ENCODE peak calls at places on chromosome 13, in eight cellular contexts. A is T-helper 17 cell, T is SK-N-MC, I is fibroblast of the aortic adventitia, Q is ovary, Y is DMS153, N is left ventricle myocardium inferior, V is SK-N-DZ. R is an unnamed sample.

GRCh38 chr13:94140027-94140426 is 339.5 kb downstream of the DCT start:
- DNase-seq in N (no peak), T (no peak), V (no peak), I (no peak), Q (no peak), A (no peak), Y (no peak), R (no peak)

GRCh38 chr13:40681341-40682051 is 15.1 kb upstream of the FOXO1 start:
- DNase-seq in T (no peak), A (no peak), V (no peak), I (peak; percentile 48), N (no peak), Y (no peak), Q (no peak), R (peak; percentile 28)

GRCh38 chr13:79258489-79258888 is 147.6 kb downstream of the RBM26 start:
- DNase-seq in Y (no peak), Q (no peak), T (no peak), I (no peak), V (no peak), N (no peak), A (no peak), R (no peak)

GRCh38 chr13:27038323-27038722 is 133.3 kb downstream of the USP12 start:
- DNase-seq in N (no peak), A (no peak), I (peak; percentile 83), T (no peak), V (no peak), Y (no peak), Q (no peak), R (no peak)

GRCh38 chr13:44576396-44577235 is 486 bp upstream of the TSC22D1 start:
- DNase-seq in N (peak; percentile 25), T (no peak), V (no peak), I (no peak), Q (peak; percentile 51), Y (no peak), A (peak; percentile 29), R (no peak)

GRCh38 chr13:27920677-27921420 is 1.0 kb downstream of the PDX1 start:
- DNase-seq in A (no peak), I (peak; percentile 13), N (no peak), V (no peak), Q (no peak), T (no peak), Y (no peak), R (no peak)

GRCh38 chr13:55038230-55038629 is 2009.6 kb downstream of the OLFM4 start:
- DNase-seq in Y (no peak), I (no peak), Q (no peak), T (no peak), N (no peak), V (no peak), A (no peak), R (no peak)

GRCh38 chr13:26604784-26605183 is 47.3 kb downstream of the WASF3 start:
- DNase-seq in Q (peak; percentile 46), N (peak; percentile 62), T (no peak), V (no peak), A (no peak), I (no peak), Y (no peak), R (peak; percentile 47)

GRCh38 chr13:97179501-97179900 is 42.6 kb upstream of the MBNL2 start:
- DNase-seq in Y (no peak), V (no peak), N (no peak), A (no peak), I (no peak), Q (no peak), T (no peak), R (no peak)

GRCh38 chr13:79874396-79875360 is 393.7 kb downstream of the NDFIP2 start:
- DNase-seq in A (no peak), I (no peak), Q (no peak), V (no peak), Y (no peak), T (no peak), N (no peak), R (no peak)

GRCh38 chr13:40101708-40102359 is 446.4 kb downstream of the COG6 start:
- DNase-seq in A (no peak), Y (no peak), I (no peak), Q (no peak), N (no peak), V (no peak), T (no peak), R (no peak)

GRCh38 chr13:50915562-50915961 is 6.0 kb downstream of the RNASEH2B start:
- DNase-seq in Q (no peak), V (no peak), T (no peak), N (no peak), A (no peak), I (no peak), Y (peak; percentile 55), R (no peak)

GRCh38 chr13:112992931-112993700 is 24.1 kb downstream of the MCF2L start:
- DNase-seq in T (no peak), A (no peak), V (no peak), Y (no peak), Q (no peak), I (no peak), N (no peak), R (no peak)

GRCh38 chr13:26050568-26051230 is 1.1 kb downstream of the SHISA2 start:
- DNase-seq in A (no peak), N (no peak), T (no peak), V (peak; percentile 65), Y (peak; percentile 40), I (no peak), Q (no peak), R (no peak)

GRCh38 chr13:78586706-78587105 is 16.6 kb downstream of the POU4F1 start:
- DNase-seq in V (no peak), T (no peak), Q (no peak), A (no peak), N (no peak), I (no peak), Y (no peak), R (no peak)

GRCh38 chr13:46321494-46322225 is 65.4 kb downstream of the RUBCNL start:
- DNase-seq in Y (peak; percentile 20), I (peak; percentile 82), T (peak; percentile 62), A (peak; percentile 35), N (peak; percentile 42), Q (no peak), V (peak; percentile 78), R (peak; percentile 34)

GRCh38 chr13:40680659-40681323 is 14.3 kb upstream of the FOXO1 start:
- DNase-seq in Q (no peak), V (no peak), I (no peak), Y (no peak), N (no peak), A (no peak), T (no peak), R (no peak)

GRCh38 chr13:110258876-110259631 is 47.9 kb downstream of the COL4A1 start:
- DNase-seq in I (peak; percentile 18), Q (no peak), V (no peak), Y (no peak), N (no peak), A (no peak), T (no peak), R (no peak)

GRCh38 chr13:48892311-48892710 is 83.4 kb upstream of the FNDC3A start:
- DNase-seq in I (peak; percentile 75), Q (no peak), T (no peak), A (no peak), N (no peak), V (no peak), Y (no peak), R (no peak)

GRCh38 chr13:41345921-41346589 is 35.0 kb downstream of the NAA16 start:
- DNase-seq in V (no peak), N (no peak), Q (no peak), A (no peak), T (no peak), Y (no peak), I (peak; percentile 62), R (no peak)

GRCh38 chr13:42478531-42479156 is 95.3 kb upstream of the TNFSF11 start:
- DNase-seq in N (no peak), Y (no peak), Q (no peak), V (no peak), A (no peak), I (peak; percentile 57), T (no peak), R (no peak)

GRCh38 chr13:59879281-59879680 is 284.4 kb downstream of the DIAPH3 start:
- DNase-seq in A (no peak), Q (no peak), N (no peak), I (no peak), T (no peak), Y (no peak), V (peak; percentile 57), R (no peak)

GRCh38 chr13:41516760-41517159 is 59.4 kb downstream of the RGCC start:
- DNase-seq in V (no peak), A (no peak), Q (no peak), I (no peak), Y (no peak), T (no peak), N (no peak), R (no peak)

GRCh38 chr13:60155978-60156377 is 7.8 kb downstream of the DIAPH3 start:
- DNase-seq in N (no peak), Q (no peak), T (no peak), I (peak; percentile 54), Y (no peak), V (no peak), A (no peak), R (no peak)

GRCh38 chr13:42328672-42329071 is 56.7 kb downstream of the AKAP11 start:
- DNase-seq in I (no peak), A (no peak), T (no peak), Y (no peak), N (no peak), Q (no peak), V (no peak), R (no peak)

GRCh38 chr13:75479102-75479501 is 2.9 kb downstream of the TBC1D4 start:
- DNase-seq in A (no peak), I (no peak), Q (no peak), Y (peak; percentile 35), N (no peak), V (no peak), T (no peak), R (no peak)

GRCh38 chr13:98157188-98157587 is 14.3 kb downstream of the FARP1 start:
- DNase-seq in Y (no peak), I (no peak), V (no peak), T (no peak), N (no peak), Q (no peak), A (no peak), R (no peak)

GRCh38 chr13:110280996-110281688 is 25.8 kb downstream of the COL4A1 start:
- DNase-seq in T (no peak), I (no peak), Q (no peak), N (peak; percentile 62), V (no peak), Y (no peak), A (no peak), R (no peak)

GRCh38 chr13:104024416-104025170 is 958.4 kb upstream of the SLC10A2 start:
- DNase-seq in I (peak; percentile 23), V (no peak), T (no peak), N (no peak), Q (no peak), Y (no peak), A (no peak), R (no peak)

GRCh38 chr13:25406377-25406776 is 34.6 kb downstream of the ATP8A2 start:
- DNase-seq in Y (peak; percentile 28), I (no peak), A (no peak), V (no peak), N (no peak), Q (no peak), T (no peak), R (no peak)

GRCh38 chr13:27636624-27637288 is 15.1 kb downstream of the POLR1D start:
- DNase-seq in Q (no peak), N (no peak), Y (no peak), A (no peak), T (no peak), V (no peak), I (peak; percentile 70), R (no peak)

GRCh38 chr13:58318495-58319167 is 687.1 kb downstream of the PCDH17 start:
- DNase-seq in Y (no peak), T (no peak), V (no peak), N (no peak), I (no peak), Q (no peak), A (no peak), R (no peak)

GRCh38 chr13:51957377-51958216 is 53.7 kb downstream of the ATP7B start:
- DNase-seq in Q (no peak), A (no peak), Y (no peak), N (no peak), T (no peak), I (no peak), V (no peak), R (no peak)

GRCh38 chr13:100432611-100433010 is 156.0 kb downstream of the GGACT start:
- DNase-seq in Y (no peak), I (no peak), A (no peak), T (no peak), Q (no peak), N (no peak), V (no peak), R (no peak)